ENCODE peak calls at places on chromosomes 3 and 15, in seven cellular contexts. N, H, S, P, R, C and L are unnamed samples.

GRCh38 chr15:66995257-66995656 is 70.1 kb upstream of the SMAD3 start:
- DNase-seq in N (no peak), S (no peak), R (peak), P (no peak), C (no peak), H (peak), L (peak)

GRCh38 chr3:146256851-146257486 is 6.1 kb upstream of the PLSCR4 start:
- DNase-seq in S (no peak), N (no peak), H (peak), P (no peak), C (no peak), R (peak), L (peak)

GRCh38 chr3:65953881-65954733 is 84.6 kb downstream of the MAGI1 start:
- DNase-seq in S (no peak), R (no peak), N (no peak), C (no peak), H (no peak), P (no peak), L (no peak)

GRCh38 chr3:15064299-15064834 is 748 bp downstream of the MRPS25 start:
- DNase-seq in P (peak), S (no peak), C (no peak), H (peak), R (peak), N (peak), L (peak)

GRCh38 chr15:87557871-87558270 is 698.7 kb downstream of the NTRK3 start:
- DNase-seq in S (no peak), R (no peak), H (no peak), P (no peak), N (no peak), C (no peak), L (no peak)

GRCh38 chr3:11159421-11159904 is 5.2 kb downstream of the HRH1 start:
- DNase-seq in S (no peak), N (peak), C (no peak), R (peak), P (no peak), H (peak), L (peak)

GRCh38 chr3:29513236-29513635 is 232.4 kb downstream of the RBMS3 start:
- DNase-seq in P (no peak), N (peak), S (no peak), R (no peak), C (no peak), H (peak), L (no peak)

GRCh38 chr3:183099838-183100204 is 525 bp upstream of the MCCC1 start:
- DNase-seq in H (no peak), S (no peak), R (no peak), P (no peak), N (no peak), C (no peak), L (no peak)